ENCODE peak calls at places on chromosomes 7 and 10, in five cellular contexts. N, H, E, A and T are unnamed samples.

GRCh38 chr7:893686-894085 is 17.3 kb downstream of the GET4 start:
- DNase-seq in E (no peak), N (no peak), H (no peak), A (no peak), T (no peak)

GRCh38 chr10:377228-377627 is 242.0 kb downstream of the ZMYND11 start:
- DNase-seq in A (no peak), H (no peak), N (no peak), E (no peak), T (no peak)

GRCh38 chr10:64733980-64734379 is 1212.8 kb downstream of the REEP3 start:
- DNase-seq in A (no peak), E (no peak), H (peak), N (no peak), T (no peak)

GRCh38 chr10:58028597-58029366 is 238.9 kb downstream of the IPMK start:
- DNase-seq in H (peak), A (no peak), N (peak), E (peak), T (no peak)

GRCh38 chr7:111108526-111108925 is 17.6 kb downstream of the LRRN3 start:
- DNase-seq in A (no peak), E (peak), H (peak), N (no peak), T (no peak)

GRCh38 chr7:23458044-23458443 is 12.2 kb downstream of the IGF2BP3 start:
- DNase-seq in E (no peak), N (no peak), A (no peak), H (no peak), T (no peak)

GRCh38 chr7:44072364-44073231 is 7.2 kb upstream of the PGAM2 start:
- DNase-seq in E (peak), A (no peak), N (peak), H (peak), T (no peak)

GRCh38 chr7:85483205-85483604 is 296.3 kb upstream of the SEMA3D start:
- DNase-seq in E (no peak), N (peak), A (no peak), H (no peak), T (peak)

GRCh38 chr7:6262206-6262605 is 10.2 kb downstream of the CYTH3 start:
- DNase-seq in E (no peak), A (no peak), N (no peak), H (no peak), T (no peak)

GRCh38 chr10:21048086-21048485 is 151.0 kb upstream of the NEBL start:
- DNase-seq in N (no peak), H (peak), E (no peak), A (no peak), T (no peak)

GRCh38 chr7:4132221-4132620 is 549.9 kb upstream of the FOXK1 start:
- DNase-seq in A (no peak), H (no peak), N (no peak), E (no peak), T (no peak)

GRCh38 chr7:155985518-155986427 is 173.5 kb upstream of the SHH start:
- DNase-seq in H (no peak), E (peak), N (no peak), A (no peak), T (no peak)

GRCh38 chr10:128186959-128187787 is 61.0 kb upstream of the MKI67 start:
- DNase-seq in N (no peak), A (no peak), E (no peak), H (no peak), T (no peak)

GRCh38 chr10:71255817-71256660 is 43.7 kb downstream of the UNC5B start:
- DNase-seq in A (no peak), N (peak), E (peak), H (peak), T (no peak)

GRCh38 chr7:157434701-157435100 is 97.9 kb downstream of the DNAJB6 start:
- DNase-seq in E (no peak), N (no peak), H (no peak), A (no peak), T (no peak)

GRCh38 chr7:120110169-120110568 is 162.8 kb upstream of the KCND2 start:
- DNase-seq in H (peak), N (no peak), A (no peak), E (no peak), T (no peak)

GRCh38 chr10:71684356-71685173 is 35.0 kb downstream of the C10orf105 start:
- DNase-seq in E (peak), A (no peak), N (no peak), H (peak), T (no peak)

GRCh38 chr10:91772461-91772860 is 25.8 kb upstream of the TNKS2 start:
- DNase-seq in A (no peak), H (no peak), N (no peak), E (no peak), T (no peak)